ENCODE peak calls at places on chromosomes 16 and 17, in nine cellular contexts. One of them, this sample, is unnamed. For H3K27me3, the result is how much of the 10 kb centered on the place peaks cover.

GRCh38 chr17:10875984-10876555 is 38.2 kb upstream of the PIRT start:
- DNase-seq in left ventricle myocardium inferior: no peak
- DNase-seq in thoracic aorta: no peak
- DNase-seq in fibroblast of lung: peak
- DNase-seq in endodermal cell: peak
- DNase-seq in tibial artery: no peak
- DNase-seq in transverse colon: peak
- DNase-seq in lower lobe of right lung: no peak
- DNase-seq in left lung: no peak
- DNase-seq in this sample: no peak

GRCh38 chr17:81483085-81483861 is 29.3 kb downstream of the ACTG1 start:
- DNase-seq in fibroblast of lung: no peak
- DNase-seq in left ventricle myocardium inferior: peak
- DNase-seq in left lung: no peak
- DNase-seq in lower lobe of right lung: no peak
- DNase-seq in transverse colon: peak
- DNase-seq in thoracic aorta: no peak
- DNase-seq in endodermal cell: peak
- DNase-seq in tibial artery: no peak
- DNase-seq in this sample: no peak

GRCh38 chr17:69575346-69575761 is 160.9 kb downstream of the MAP2K6 start:
- DNase-seq in transverse colon: no peak
- DNase-seq in left lung: no peak
- DNase-seq in fibroblast of lung: peak
- DNase-seq in thoracic aorta: no peak
- DNase-seq in endodermal cell: no peak
- DNase-seq in lower lobe of right lung: no peak
- DNase-seq in tibial artery: no peak
- DNase-seq in left ventricle myocardium inferior: no peak
- DNase-seq in this sample: no peak

GRCh38 chr17:5241861-5242671 is 7.4 kb upstream of the SCIMP start:
- DNase-seq in tibial artery: no peak
- DNase-seq in lower lobe of right lung: no peak
- DNase-seq in left lung: no peak
- DNase-seq in fibroblast of lung: no peak
- DNase-seq in thoracic aorta: no peak
- DNase-seq in transverse colon: peak
- DNase-seq in left ventricle myocardium inferior: no peak
- DNase-seq in endodermal cell: no peak
- DNase-seq in this sample: no peak

GRCh38 chr17:68462381-68463210 is 5.3 kb upstream of the WIPI1 start:
- DNase-seq in lower lobe of right lung: peak
- DNase-seq in thoracic aorta: no peak
- DNase-seq in fibroblast of lung: peak
- DNase-seq in tibial artery: no peak
- DNase-seq in transverse colon: peak
- DNase-seq in left ventricle myocardium inferior: peak
- DNase-seq in endodermal cell: peak
- DNase-seq in left lung: peak
- DNase-seq in this sample: peak

GRCh38 chr17:44794699-44795413 is 35.2 kb downstream of the GJC1 start:
- DNase-seq in fibroblast of lung: peak
- DNase-seq in left lung: no peak
- DNase-seq in endodermal cell: peak
- DNase-seq in left ventricle myocardium inferior: no peak
- DNase-seq in transverse colon: no peak
- DNase-seq in lower lobe of right lung: no peak
- DNase-seq in thoracic aorta: no peak
- DNase-seq in tibial artery: no peak
- DNase-seq in this sample: no peak

GRCh38 chr17:82443465-82444283 is 6.9 kb downstream of the CYBC1 start:
- DNase-seq in fibroblast of lung: no peak
- DNase-seq in transverse colon: no peak
- DNase-seq in left lung: no peak
- DNase-seq in left ventricle myocardium inferior: no peak
- DNase-seq in lower lobe of right lung: no peak
- DNase-seq in endodermal cell: no peak
- DNase-seq in tibial artery: no peak
- DNase-seq in thoracic aorta: no peak
- DNase-seq in this sample: no peak

GRCh38 chr17:45438931-45439610 is 6.4 kb upstream of the ARHGAP27 start:
- DNase-seq in tibial artery: no peak
- DNase-seq in thoracic aorta: no peak
- DNase-seq in endodermal cell: peak
- DNase-seq in left lung: no peak
- DNase-seq in fibroblast of lung: no peak
- DNase-seq in lower lobe of right lung: no peak
- DNase-seq in transverse colon: peak
- DNase-seq in left ventricle myocardium inferior: no peak
- DNase-seq in this sample: no peak

GRCh38 chr16:85170066-85171003 is 58.1 kb upstream of the CIBAR2 start:
- DNase-seq in lower lobe of right lung: peak
- DNase-seq in transverse colon: no peak
- DNase-seq in thoracic aorta: no peak
- DNase-seq in endodermal cell: no peak
- DNase-seq in tibial artery: no peak
- DNase-seq in fibroblast of lung: no peak
- DNase-seq in left lung: no peak
- DNase-seq in left ventricle myocardium inferior: no peak
- DNase-seq in this sample: no peak

GRCh38 chr17:8869416-8869815 is 1.9 kb upstream of the PIK3R6 start:
- DNase-seq in thoracic aorta: no peak
- DNase-seq in left lung: no peak
- DNase-seq in tibial artery: no peak
- DNase-seq in fibroblast of lung: no peak
- DNase-seq in lower lobe of right lung: no peak
- DNase-seq in endodermal cell: peak
- DNase-seq in transverse colon: no peak
- DNase-seq in left ventricle myocardium inferior: no peak
- DNase-seq in this sample: no peak

GRCh38 chr16:66457888-66458287 is 30.8 kb downstream of the BEAN1 start:
- DNase-seq in left lung: no peak
- DNase-seq in lower lobe of right lung: no peak
- DNase-seq in endodermal cell: peak
- DNase-seq in fibroblast of lung: peak
- DNase-seq in left ventricle myocardium inferior: no peak
- DNase-seq in transverse colon: no peak
- DNase-seq in thoracic aorta: no peak
- DNase-seq in tibial artery: no peak
- DNase-seq in this sample: no peak

GRCh38 chr17:10172241-10172741 is 26.1 kb downstream of the GAS7 start:
- DNase-seq in left lung: peak
- DNase-seq in lower lobe of right lung: no peak
- DNase-seq in endodermal cell: no peak
- DNase-seq in tibial artery: no peak
- DNase-seq in thoracic aorta: no peak
- DNase-seq in left ventricle myocardium inferior: no peak
- DNase-seq in fibroblast of lung: no peak
- DNase-seq in transverse colon: no peak
- DNase-seq in this sample: no peak

GRCh38 chr17:78669975-78670518 is 92.9 kb upstream of the DNAH17 start:
- DNase-seq in transverse colon: no peak
- DNase-seq in fibroblast of lung: no peak
- DNase-seq in lower lobe of right lung: no peak
- DNase-seq in endodermal cell: no peak
- DNase-seq in left lung: peak
- DNase-seq in left ventricle myocardium inferior: no peak
- DNase-seq in thoracic aorta: no peak
- DNase-seq in tibial artery: no peak
- DNase-seq in this sample: no peak

GRCh38 chr17:57785032-57785431 is 39.9 kb upstream of the CCDC182 start:
- DNase-seq in left ventricle myocardium inferior: peak
- DNase-seq in left lung: no peak
- DNase-seq in thoracic aorta: no peak
- DNase-seq in endodermal cell: peak
- DNase-seq in lower lobe of right lung: no peak
- DNase-seq in tibial artery: no peak
- DNase-seq in transverse colon: peak
- DNase-seq in fibroblast of lung: no peak
- DNase-seq in this sample: no peak

GRCh38 chr17:21160401-21160800 is 33.6 kb downstream of the DHRS7B start:
- DNase-seq in tibial artery: no peak
- DNase-seq in lower lobe of right lung: no peak
- DNase-seq in endodermal cell: no peak
- DNase-seq in thoracic aorta: no peak
- DNase-seq in transverse colon: no peak
- DNase-seq in fibroblast of lung: no peak
- DNase-seq in left ventricle myocardium inferior: no peak
- DNase-seq in left lung: no peak
- DNase-seq in this sample: no peak

GRCh38 chr17:16991349-16992009 is 19.6 kb upstream of the TNFRSF13B start:
- DNase-seq in tibial artery: peak
- DNase-seq in thoracic aorta: no peak
- DNase-seq in left lung: peak
- DNase-seq in endodermal cell: peak
- DNase-seq in left ventricle myocardium inferior: peak
- DNase-seq in fibroblast of lung: peak
- DNase-seq in lower lobe of right lung: peak
- DNase-seq in transverse colon: peak
- DNase-seq in this sample: peak

GRCh38 chr17:74987909-74988711 is 678 bp downstream of the CDR2L start:
- DNase-seq in fibroblast of lung: peak
- DNase-seq in transverse colon: peak
- DNase-seq in endodermal cell: peak
- DNase-seq in thoracic aorta: peak
- DNase-seq in left ventricle myocardium inferior: peak
- DNase-seq in lower lobe of right lung: peak
- DNase-seq in tibial artery: peak
- DNase-seq in left lung: peak
- DNase-seq in this sample: no peak

GRCh38 chr17:13346081-13346533 is 255.6 kb downstream of the HS3ST3A1 start:
- DNase-seq in left lung: no peak
- DNase-seq in thoracic aorta: no peak
- DNase-seq in tibial artery: no peak
- DNase-seq in fibroblast of lung: peak
- DNase-seq in lower lobe of right lung: no peak
- DNase-seq in left ventricle myocardium inferior: no peak
- DNase-seq in transverse colon: no peak
- DNase-seq in endodermal cell: peak
- DNase-seq in this sample: no peak

GRCh38 chr16:9372934-9373890 is 281.8 kb downstream of the HAPSTR1 start:
- DNase-seq in lower lobe of right lung: no peak
- DNase-seq in thoracic aorta: no peak
- DNase-seq in transverse colon: no peak
- DNase-seq in left ventricle myocardium inferior: no peak
- DNase-seq in fibroblast of lung: no peak
- DNase-seq in left lung: no peak
- DNase-seq in endodermal cell: peak
- DNase-seq in tibial artery: no peak
- DNase-seq in this sample: no peak
- H3K27ac ChIP-seq in lower lobe of right lung: no peak
- H3K27ac ChIP-seq in thoracic aorta: no peak
- H3K27ac ChIP-seq in transverse colon: no peak
- H3K27ac ChIP-seq in left ventricle myocardium inferior: peak
- H3K27ac ChIP-seq in fibroblast of lung: no peak
- H3K27ac ChIP-seq in left lung: no peak
- H3K27ac ChIP-seq in endodermal cell: no peak
- H3K27ac ChIP-seq in tibial artery: no peak
- H3K27ac ChIP-seq in this sample: no peak

DNA sequence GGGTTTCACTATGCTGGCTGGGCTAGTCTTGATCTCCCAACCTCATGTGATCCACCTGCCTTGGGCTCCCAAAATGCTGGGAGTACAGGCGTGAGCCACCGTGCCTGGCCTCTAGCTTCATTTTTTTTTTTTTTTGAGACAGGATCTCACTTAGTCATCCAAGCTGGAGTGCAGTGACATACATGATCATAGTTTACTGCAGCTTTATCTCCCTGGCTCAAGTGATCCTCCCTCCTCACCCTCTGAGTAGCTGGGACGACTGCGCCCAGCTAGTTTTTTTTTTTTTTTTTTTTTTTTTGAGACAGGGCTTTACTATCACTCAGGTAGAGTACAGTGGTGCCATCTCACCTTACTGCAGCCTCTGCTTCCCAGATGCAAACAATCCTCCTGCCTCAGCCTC is 9.7 kb downstream of the RPA1 start:
- DNase-seq in lower lobe of right lung: no peak
- DNase-seq in left ventricle myocardium inferior: no peak
- DNase-seq in fibroblast of lung: no peak
- DNase-seq in thoracic aorta: no peak
- DNase-seq in tibial artery: no peak
- DNase-seq in transverse colon: no peak
- DNase-seq in left lung: no peak
- DNase-seq in endodermal cell: no peak
- DNase-seq in this sample: no peak
- H3K27me3 ChIP-seq in lower lobe of right lung: under half
- H3K27me3 ChIP-seq in left ventricle myocardium inferior: under half
- H3K27me3 ChIP-seq in fibroblast of lung: under half
- H3K27me3 ChIP-seq in thoracic aorta: under half
- H3K27me3 ChIP-seq in tibial artery: under half
- H3K27me3 ChIP-seq in transverse colon: under half
- H3K27me3 ChIP-seq in left lung: under half
- H3K27me3 ChIP-seq in endodermal cell: under half
- H3K27me3 ChIP-seq in this sample: under half

DNA sequence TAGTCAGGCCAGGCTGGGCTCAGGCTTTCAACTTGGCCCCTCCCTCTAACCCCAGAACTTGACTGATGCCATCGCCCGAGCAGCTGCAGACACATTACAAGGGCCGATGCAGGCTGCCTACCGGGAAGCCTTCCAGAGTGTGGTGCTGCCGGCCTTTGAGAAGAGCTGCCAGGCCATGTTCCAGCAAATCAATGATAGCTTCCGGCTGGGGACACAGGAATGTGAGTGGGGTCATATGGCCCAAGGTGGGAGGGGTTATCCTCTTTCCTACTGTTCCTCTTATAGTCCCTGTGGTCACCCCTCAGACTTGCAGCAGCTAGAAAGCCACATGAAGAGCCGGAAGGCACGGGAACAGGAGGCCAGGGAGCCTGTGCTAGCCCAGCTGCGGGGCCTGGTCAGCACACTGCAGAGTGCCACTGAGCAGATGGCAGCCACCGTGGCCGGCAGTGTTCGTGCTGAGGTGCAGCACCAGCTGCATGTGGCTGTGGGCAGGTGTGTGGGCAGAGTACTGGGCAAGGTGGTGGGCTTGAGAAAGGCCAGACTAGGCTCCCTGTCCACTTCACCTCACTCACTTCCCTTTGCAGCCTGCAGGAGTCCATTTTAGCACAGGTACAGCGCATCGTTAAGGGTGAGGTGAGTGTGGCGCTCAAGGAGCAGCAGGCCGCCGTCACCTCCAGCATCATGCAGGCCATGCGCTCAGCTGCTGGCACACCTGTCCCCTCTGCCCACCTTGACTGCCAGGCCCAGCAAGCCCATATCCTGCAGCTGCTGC is 2.1 kb upstream of the NRN1L start:
- DNase-seq in transverse colon: no peak
- DNase-seq in left ventricle myocardium inferior: peak
- DNase-seq in thoracic aorta: no peak
- DNase-seq in fibroblast of lung: no peak
- DNase-seq in left lung: no peak
- DNase-seq in endodermal cell: no peak
- DNase-seq in lower lobe of right lung: no peak
- DNase-seq in tibial artery: no peak
- DNase-seq in this sample: no peak
- H3K27ac ChIP-seq in transverse colon: no peak
- H3K27ac ChIP-seq in left ventricle myocardium inferior: peak
- H3K27ac ChIP-seq in thoracic aorta: no peak
- H3K27ac ChIP-seq in fibroblast of lung: no peak
- H3K27ac ChIP-seq in left lung: no peak
- H3K27ac ChIP-seq in endodermal cell: no peak
- H3K27ac ChIP-seq in lower lobe of right lung: no peak
- H3K27ac ChIP-seq in tibial artery: no peak
- H3K27ac ChIP-seq in this sample: no peak

GRCh38 chr17:46854515-46854914 is 3.1 kb downstream of the WNT9B start:
- DNase-seq in fibroblast of lung: no peak
- DNase-seq in lower lobe of right lung: no peak
- DNase-seq in left ventricle myocardium inferior: no peak
- DNase-seq in transverse colon: no peak
- DNase-seq in endodermal cell: no peak
- DNase-seq in thoracic aorta: no peak
- DNase-seq in tibial artery: no peak
- DNase-seq in left lung: no peak
- DNase-seq in this sample: no peak
- H3K27me3 ChIP-seq in fibroblast of lung: under half
- H3K27me3 ChIP-seq in lower lobe of right lung: under half
- H3K27me3 ChIP-seq in left ventricle myocardium inferior: half or more
- H3K27me3 ChIP-seq in transverse colon: half or more
- H3K27me3 ChIP-seq in endodermal cell: under half
- H3K27me3 ChIP-seq in thoracic aorta: under half
- H3K27me3 ChIP-seq in tibial artery: under half
- H3K27me3 ChIP-seq in left lung: half or more
- H3K27me3 ChIP-seq in this sample: under half

This sample was measured in CD4-positive, alpha-beta T cell.